ENCODE peak calls at places on chromosomes 16 and 17, in ten cellular contexts. V is NCI-H774; Q is GM04504; H is CD4-positive, alpha-beta T cell; R is fibroblast of lung; X is AG04450; O is T-helper 1 cell; C is naive thymus-derived CD8-positive, alpha-beta T cell; D is activated T-cell treated with anti-CD3 and anti-CD28 coated beads, Interleukin-2, amount 50 U/mL, for 72 hours; S is HS-5. M is an unnamed sample.

GRCh38 chr17:31512104-31512740 is 120.7 kb downstream of the RAB11FIP4 start:
- DNase-seq in V (no peak), Q (no peak), H (no peak), R (no peak), X (no peak), O (no peak), C (no peak), D (no peak), S (no peak), M (no peak)

GRCh38 chr17:63495471-63495870 is 18.6 kb downstream of the ACE start:
- DNase-seq in V (no peak), Q (no peak), H (no peak), R (no peak), X (no peak), O (no peak), C (no peak), D (no peak), S (no peak), M (no peak)

GRCh38 chr16:84699712-84700517 is at the start of gene USP10:
- DNase-seq in V (peak), Q (peak), H (peak), R (peak), X (no peak), O (peak), C (peak), D (peak), S (no peak), M (peak)

GRCh38 chr16:13919330-13919682 is 648 bp upstream of the ERCC4 start:
- DNase-seq in V (peak), Q (no peak), H (no peak), R (peak), X (no peak), O (no peak), C (no peak), D (peak), S (no peak), M (peak)

GRCh38 chr16:10989494-10989893 is 45.1 kb downstream of the CLEC16A start:
- DNase-seq in V (no peak), Q (no peak), H (no peak), R (no peak), X (no peak), O (no peak), C (no peak), D (no peak), S (no peak), M (no peak)

GRCh38 chr17:39014795-39015545 is 47.8 kb upstream of the FBXO47 start:
- DNase-seq in V (no peak), Q (no peak), H (no peak), R (no peak), X (no peak), O (no peak), C (no peak), D (no peak), S (no peak), M (no peak)

GRCh38 chr17:4565209-4566141 is 5.1 kb upstream of the GGT6 start:
- DNase-seq in V (peak), Q (peak), H (peak), R (peak), X (peak), O (no peak), C (peak), D (peak), S (peak), M (peak)

GRCh38 chr16:66979011-66979717 is 9.2 kb upstream of the CES4A start:
- DNase-seq in V (no peak), Q (no peak), H (no peak), R (no peak), X (no peak), O (no peak), C (no peak), D (no peak), S (no peak), M (no peak)

GRCh38 chr16:51880776-51881175 is 666.2 kb downstream of the TOX3 start:
- DNase-seq in V (no peak), Q (peak), H (no peak), R (peak), X (peak), O (no peak), C (no peak), D (no peak), S (no peak), M (no peak)

GRCh38 chr17:1953866-1954265 is 71.3 kb downstream of the RTN4RL1 start:
- DNase-seq in V (no peak), Q (no peak), H (no peak), R (no peak), X (no peak), O (no peak), C (no peak), D (no peak), S (no peak), M (no peak)

GRCh38 chr17:28940675-28941074 is 10.6 kb downstream of the PHF12 start:
- DNase-seq in V (no peak), Q (no peak), H (no peak), R (no peak), X (no peak), O (no peak), C (no peak), D (no peak), S (no peak), M (no peak)

GRCh38 chr17:64240741-64241347 is 22.2 kb downstream of the TEX2 start:
- DNase-seq in V (no peak), Q (peak), H (no peak), R (peak), X (peak), O (no peak), C (no peak), D (no peak), S (peak), M (no peak)

GRCh38 chr17:78873519-78874340 is 29.3 kb downstream of the CEP295NL start:
- DNase-seq in V (peak), Q (no peak), H (no peak), R (peak), X (peak), O (no peak), C (no peak), D (no peak), S (no peak), M (no peak)

GRCh38 chr17:34025179-34025551 is 229.9 kb upstream of the CCL2 start:
- DNase-seq in V (no peak), Q (no peak), H (no peak), R (no peak), X (no peak), O (no peak), C (no peak), D (no peak), S (no peak), M (no peak)

GRCh38 chr17:9644910-9645751 is at the start of gene USP43:
- DNase-seq in V (peak), Q (no peak), H (no peak), R (no peak), X (no peak), O (no peak), C (no peak), D (peak), S (no peak), M (peak)

GRCh38 chr16:69927056-69927757 is 23.9 kb upstream of the CLEC18A start:
- DNase-seq in V (no peak), Q (no peak), H (no peak), R (peak), X (no peak), O (no peak), C (no peak), D (no peak), S (no peak), M (no peak)

GRCh38 chr16:29653436-29653835 is 9.6 kb upstream of the SPN start:
- DNase-seq in V (no peak), Q (no peak), H (no peak), R (no peak), X (no peak), O (no peak), C (no peak), D (no peak), S (no peak), M (no peak)

GRCh38 chr17:28503420-28503819 is 2.7 kb upstream of the FOXN1 start:
- DNase-seq in V (no peak), Q (no peak), H (no peak), R (no peak), X (no peak), O (no peak), C (no peak), D (no peak), S (no peak), M (no peak)

GRCh38 chr16:86529160-86529559 is 18.8 kb downstream of the FOXF1 start:
- DNase-seq in V (no peak), Q (no peak), H (no peak), R (peak), X (no peak), O (no peak), C (no peak), D (no peak), S (no peak), M (no peak)

GRCh38 chr17:64984776-64985521 is 65.7 kb upstream of the LRRC37A3 start:
- DNase-seq in V (no peak), Q (no peak), H (peak), R (peak), X (no peak), O (peak), C (peak), D (peak), S (no peak), M (no peak)

M was measured in NCI-H1105 treated with DMSO at 0.1 percent for 48 hours.